ENCODE peak calls at places on chromosomes 12 and 14, in five cellular contexts. J is GM23338, R is neural progenitor cell, N is K562, M is GM23248. S is an unnamed sample.

GRCh38 chr14:35252485-35252884 is 39.7 kb upstream of the PSMA6 start:
- DNase-seq in J (no peak), N (no peak), R (no peak), M (no peak), S (no peak)

GRCh38 chr12:57135939-57136338 is 7.7 kb downstream of the LRP1 start:
- DNase-seq in N (no peak), R (peak), M (peak), J (peak), S (no peak)

GRCh38 chr12:80892597-80893445 is 44.9 kb downstream of the LIN7A start:
- DNase-seq in J (no peak), N (no peak), M (peak), R (no peak), S (no peak)

GRCh38 chr14:89258728-89259273 is 158.2 kb downstream of the FOXN3 start:
- DNase-seq in N (no peak), M (no peak), R (no peak), J (no peak), S (no peak)

GRCh38 chr12:8951744-8952143 is 2.3 kb upstream of the M6PR start:
- DNase-seq in N (no peak), R (no peak), M (no peak), J (no peak), S (no peak)

GRCh38 chr14:95875831-95876768 is 532 bp upstream of the TUNAR start:
- DNase-seq in M (no peak), N (no peak), R (peak), J (peak), S (no peak)

GRCh38 chr12:14905269-14906004 is 19.8 kb upstream of the MGP start:
- DNase-seq in N (no peak), M (no peak), R (no peak), J (peak), S (no peak)

GRCh38 chr14:51430600-51430999 is 190.6 kb downstream of the TMX1 start:
- DNase-seq in R (peak), N (no peak), J (peak), M (peak), S (no peak)

GRCh38 chr14:52314521-52315354 is 626 bp downstream of the PTGER2 start:
- DNase-seq in M (peak), R (peak), N (no peak), J (peak), S (peak)

DNA sequence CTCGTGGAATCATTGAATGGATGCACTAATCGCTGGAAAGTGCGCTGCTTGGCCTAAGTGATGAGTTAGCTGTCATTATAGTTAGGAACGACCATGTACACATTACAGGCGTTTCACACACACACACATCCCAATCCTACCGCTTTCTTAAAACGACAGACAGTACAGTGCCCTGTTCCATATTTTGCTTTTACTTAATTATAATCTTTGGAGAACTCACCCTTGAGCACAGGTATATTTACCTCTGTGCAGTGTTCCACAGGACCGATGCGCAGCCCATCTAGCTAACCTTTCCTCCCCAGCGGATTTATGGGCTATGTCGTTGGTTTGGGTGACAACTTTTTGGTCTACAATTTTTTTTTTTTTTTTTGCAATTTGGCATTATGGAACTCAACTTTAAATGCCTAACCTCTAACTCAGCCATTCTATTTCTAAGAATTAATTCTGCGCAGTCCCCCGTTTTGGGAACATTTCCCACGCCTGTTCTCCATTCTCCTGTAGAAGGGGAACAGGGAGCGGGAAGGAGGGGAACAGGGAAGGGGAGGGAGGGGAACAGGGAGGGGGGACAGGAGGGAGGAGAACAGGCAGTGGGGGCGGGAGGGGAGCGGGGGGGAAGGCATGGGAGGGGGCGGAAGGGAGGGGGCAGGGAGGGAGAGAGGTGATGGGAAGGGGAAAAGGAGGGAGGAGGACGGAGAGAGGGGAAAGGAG is 663 bp upstream of the ULK1 start:
- DNase-seq in J (no peak), R (no peak), N (peak), M (peak), S (no peak)
- H3K27ac ChIP-seq in J (no peak), R (no peak), N (no peak), M (no peak), S (no peak)

GRCh38 chr12:56127485-56127887 is 581 bp upstream of the ESYT1 start:
- DNase-seq in R (no peak), J (no peak), M (no peak), N (no peak), S (no peak)
- H3K4me3 ChIP-seq in R (peak), J (peak), M (peak), N (peak), S (peak)

GRCh38 chr14:38502241-38502640 is 246.3 kb upstream of the CLEC14A start:
- DNase-seq in R (no peak), N (no peak), J (no peak), M (peak), S (no peak)
- TF ChIP-seq EZH2 in R (no peak), N (no peak), J (no peak), M (no peak), S (no peak)

GRCh38 chr14:85241022-85241880 is 288.7 kb upstream of the FLRT2 start:
- DNase-seq in J (no peak), M (no peak), N (no peak), R (peak), S (no peak)
- H3K27ac ChIP-seq in J (no peak), M (no peak), N (no peak), R (no peak), S (no peak)

GRCh38 chr14:53613404-53614253 is 343.0 kb downstream of the BMP4 start:
- DNase-seq in R (peak), M (no peak), N (no peak), J (peak), S (no peak)
- H3K4me3 ChIP-seq in R (peak), M (no peak), N (no peak), J (no peak), S (no peak)

DNA sequence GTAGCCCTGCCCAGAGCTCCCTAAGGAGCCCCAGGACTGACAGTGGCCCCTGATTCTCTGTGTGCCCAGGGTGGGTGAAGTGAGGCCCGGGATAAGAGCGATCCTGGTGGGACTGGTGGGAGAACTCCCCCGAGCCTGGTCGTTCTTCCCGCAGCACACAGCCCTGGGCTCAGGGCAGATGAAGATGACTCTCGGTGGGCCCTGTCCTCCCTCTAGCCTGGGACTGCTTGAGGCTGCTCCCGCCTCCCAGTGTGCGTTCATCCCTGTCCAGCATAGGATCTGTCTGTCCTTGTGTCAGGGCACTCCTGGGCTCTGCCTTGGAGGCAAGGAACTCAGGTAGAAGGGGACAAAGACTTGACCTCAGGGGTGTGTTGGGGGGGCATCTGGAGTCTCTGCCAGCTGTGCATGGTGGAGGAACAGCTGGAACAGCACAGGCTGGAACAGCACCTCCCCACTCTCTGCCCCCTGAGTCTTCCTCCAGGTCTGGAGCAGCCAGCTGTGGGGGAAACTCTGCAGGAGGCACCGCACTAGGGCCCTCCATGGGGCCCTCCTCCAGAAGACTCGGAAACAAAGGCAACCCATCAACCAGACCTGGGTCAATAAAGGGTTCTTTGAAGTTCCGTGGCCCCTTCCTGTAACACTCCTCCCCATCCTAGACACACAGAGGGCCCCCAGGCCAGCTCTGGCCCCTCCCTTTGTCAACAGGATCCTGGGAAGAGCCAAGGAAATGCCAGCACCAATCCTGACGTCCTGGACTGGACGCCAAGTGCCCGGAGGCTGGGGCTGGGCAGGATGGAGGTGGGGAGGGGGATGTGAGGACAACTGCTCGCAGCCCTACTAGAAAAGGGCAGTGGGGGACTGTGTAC is 15.9 kb downstream of the FAIM2 start:
- DNase-seq in R (no peak), N (no peak), J (no peak), M (no peak), S (no peak)
- TF ChIP-seq EZH2 in R (no peak), N (no peak), J (no peak), M (no peak), S (no peak)

GRCh38 chr12:75606146-75606545 is 94.7 kb upstream of the KRR1 start:
- DNase-seq in J (no peak), M (no peak), R (no peak), N (no peak), S (no peak)

GRCh38 chr12:75600146-75600545 is 88.7 kb upstream of the KRR1 start:
- DNase-seq in N (no peak), R (no peak), M (no peak), J (no peak), S (no peak)

GRCh38 chr12:75603475-75603874 is 92.1 kb upstream of the KRR1 start:
- DNase-seq in M (peak), N (no peak), J (no peak), R (no peak), S (no peak)

GRCh38 chr12:75599061-75599460 is 87.7 kb upstream of the KRR1 start:
- DNase-seq in N (no peak), M (no peak), R (no peak), J (no peak), S (no peak)

DNA sequence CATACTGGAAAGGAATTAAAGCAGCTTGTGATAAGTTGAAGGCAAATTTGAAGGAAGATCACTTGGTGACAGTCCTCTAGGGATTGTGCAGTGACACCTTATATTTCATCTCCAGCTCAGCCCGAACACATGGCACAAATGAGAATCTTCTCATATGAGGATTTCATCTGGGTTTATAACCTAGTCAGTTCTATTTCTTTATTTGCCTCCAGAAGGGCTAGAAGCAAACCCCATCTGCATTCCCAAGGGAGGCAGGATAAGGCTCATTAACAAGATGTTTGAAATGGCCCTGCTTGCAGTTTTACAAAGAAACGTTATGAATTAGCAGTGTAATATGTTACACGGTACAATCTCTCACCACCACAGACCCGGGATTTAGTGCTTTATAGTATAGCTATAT is 90.7 kb upstream of the KRR1 start:
- DNase-seq in N (no peak), M (no peak), J (no peak), R (no peak), S (no peak)
- H3K27ac ChIP-seq in N (no peak), M (no peak), J (no peak), R (no peak), S (no peak)

GRCh38 chr12:10614056-10614370 is 604 bp upstream of the MAGOHB start:
- DNase-seq in N (no peak), M (no peak), J (no peak), R (peak), S (no peak)

GRCh38 chr12:10612954-10613333 is 465 bp downstream of the MAGOHB start:
- DNase-seq in M (peak), N (peak), J (peak), R (peak), S (no peak)

GRCh38 chr12:10610188-10610587 is 3.2 kb downstream of the MAGOHB start:
- DNase-seq in R (no peak), N (no peak), M (no peak), J (no peak), S (no peak)

GRCh38 chr12:10613334-10614055 is at the start of gene MAGOHB:
- DNase-seq in M (peak), R (peak), J (peak), N (peak), S (peak)

DNA sequence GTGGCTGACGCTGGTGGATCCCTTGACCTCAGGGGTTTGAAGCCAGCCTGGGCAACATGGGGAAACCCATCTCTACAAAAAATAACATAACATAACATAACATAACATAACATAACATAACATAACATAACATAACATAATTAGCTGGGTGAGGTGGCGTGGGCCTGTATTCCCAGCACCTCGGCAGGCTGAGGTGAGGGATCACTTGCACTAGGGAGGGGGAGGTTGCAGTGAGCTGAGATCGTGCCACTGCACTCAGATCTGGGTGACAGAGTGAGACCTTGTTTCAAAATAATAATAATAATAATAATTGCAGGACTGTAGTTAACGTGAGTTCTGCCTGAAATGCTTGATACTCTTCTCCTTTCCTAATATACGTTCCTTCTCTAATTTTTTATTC is 1.3 kb downstream of the MAGOHB start:
- DNase-seq in N (no peak), J (no peak), R (no peak), M (no peak), S (no peak)
- H3K4me3 ChIP-seq in N (peak), J (peak), R (peak), M (peak), S (peak)